ENCODE peak calls at places on chromosome 6, in five cellular contexts. G is left lung; L is stomach; P is CD8-positive, alpha-beta memory T cell; X is Daoy. M is an unnamed sample.

GRCh38 chr6:54493138-54493537 is 184.9 kb downstream of the TINAG start:
- DNase-seq in G (no peak), L (no peak), P (no peak), X (no peak), M (no peak)

GRCh38 chr6:155461636-155462035 is 6.0 kb upstream of the NOX3 start:
- DNase-seq in G (no peak), L (no peak), P (no peak), X (peak), M (no peak)

GRCh38 chr6:24780206-24780605 is 5.5 kb downstream of the GMNN start:
- DNase-seq in G (no peak), L (no peak), P (no peak), X (no peak), M (no peak)

GRCh38 chr6:99810942-99811633 is 182.9 kb downstream of the MCHR2 start:
- DNase-seq in G (peak), L (no peak), P (no peak), X (no peak), M (no peak)

GRCh38 chr6:111761783-111762312 is 111.4 kb downstream of the FYN start:
- DNase-seq in G (no peak), L (no peak), P (peak), X (no peak), M (no peak)

GRCh38 chr6:113856571-113857564 is at the start of gene MARCKS:
- DNase-seq in G (peak), L (peak), P (no peak), X (peak), M (peak)

GRCh38 chr6:50845499-50846108 is 26.9 kb downstream of the TFAP2B start:
- DNase-seq in G (no peak), L (no peak), P (no peak), X (no peak), M (no peak)

GRCh38 chr6:45327956-45328522 is at the start of gene RUNX2:
- DNase-seq in G (no peak), L (no peak), P (no peak), X (peak), M (no peak)

GRCh38 chr6:14442250-14442649 is 324.7 kb downstream of the CD83 start:
- DNase-seq in G (no peak), L (no peak), P (no peak), X (no peak), M (no peak)

GRCh38 chr6:33213166-33213988 is 5.1 kb downstream of the RING1 start:
- DNase-seq in G (no peak), L (no peak), P (no peak), X (peak), M (no peak)

GRCh38 chr6:152236370-152237097 is 400.6 kb downstream of the SYNE1 start:
- DNase-seq in G (no peak), L (no peak), P (no peak), X (no peak), M (no peak)

GRCh38 chr6:37699138-37699766 is 1.6 kb upstream of the MDGA1 start:
- DNase-seq in G (no peak), L (peak), P (peak), X (no peak), M (no peak)

GRCh38 chr6:160344281-160344680 is 3.9 kb upstream of the SLC22A3 start:
- DNase-seq in G (no peak), L (no peak), P (no peak), X (no peak), M (no peak)

GRCh38 chr6:70413829-70414494 is 654 bp downstream of the FAM135A start:
- DNase-seq in G (peak), L (no peak), P (no peak), X (peak), M (no peak)

GRCh38 chr6:159874475-159874874 is 16.3 kb upstream of the MAS1 start:
- DNase-seq in G (no peak), L (peak), P (no peak), X (no peak), M (no peak)